ENCODE peak calls at places on chromosome 1, in six cellular contexts. One of them, this sample, is unnamed. For H3K4me1, the result is how much of the 10 kb centered on the place peaks cover.

GRCh38 chr1:71649588-71649987 is 568.8 kb upstream of the ZRANB2 start:
- ATAC-seq in upper lobe of left lung: no peak
- ATAC-seq in K562: no peak
- ATAC-seq in A549: no peak
- ATAC-seq in HepG2: no peak
- ATAC-seq in GM12878: no peak
- ATAC-seq in this sample: no peak

GRCh38 chr1:199373139-199373538 is 654.4 kb upstream of the NR5A2 start:
- ATAC-seq in HepG2: no peak
- ATAC-seq in upper lobe of left lung: no peak
- ATAC-seq in K562: no peak
- ATAC-seq in A549: no peak
- ATAC-seq in GM12878: no peak
- ATAC-seq in this sample: no peak

GRCh38 chr1:46687095-46687659 is 15.5 kb downstream of the TEX38 start:
- ATAC-seq in upper lobe of left lung: no peak
- ATAC-seq in K562: no peak
- ATAC-seq in HepG2: no peak
- ATAC-seq in GM12878: no peak
- ATAC-seq in A549: no peak
- ATAC-seq in this sample: peak

GRCh38 chr1:18110968-18111367 is 3.4 kb downstream of the IGSF21 start:
- ATAC-seq in K562: peak
- ATAC-seq in upper lobe of left lung: no peak
- ATAC-seq in A549: no peak
- ATAC-seq in GM12878: no peak
- ATAC-seq in HepG2: no peak
- ATAC-seq in this sample: no peak

GRCh38 chr1:235625340-235625739 is 24.2 kb downstream of the GNG4 start:
- ATAC-seq in A549: no peak
- ATAC-seq in HepG2: no peak
- ATAC-seq in upper lobe of left lung: no peak
- ATAC-seq in GM12878: no peak
- ATAC-seq in K562: no peak
- ATAC-seq in this sample: no peak

GRCh38 chr1:206049293-206049692 is 3.7 kb upstream of the RHEX start:
- ATAC-seq in HepG2: no peak
- ATAC-seq in A549: no peak
- ATAC-seq in GM12878: peak
- ATAC-seq in upper lobe of left lung: no peak
- ATAC-seq in K562: no peak
- ATAC-seq in this sample: no peak

GRCh38 chr1:44903261-44903660 is 60.2 kb upstream of the PTCH2 start:
- ATAC-seq in HepG2: no peak
- ATAC-seq in A549: no peak
- ATAC-seq in K562: peak
- ATAC-seq in GM12878: no peak
- ATAC-seq in upper lobe of left lung: no peak
- ATAC-seq in this sample: peak

GRCh38 chr1:174165471-174166137 is 6.3 kb downstream of the RABGAP1L start:
- ATAC-seq in A549: peak
- ATAC-seq in HepG2: peak
- ATAC-seq in K562: peak
- ATAC-seq in GM12878: peak
- ATAC-seq in upper lobe of left lung: no peak
- ATAC-seq in this sample: peak

GRCh38 chr1:119632103-119632490 is 16.0 kb downstream of the ZNF697 start:
- ATAC-seq in A549: no peak
- ATAC-seq in K562: no peak
- ATAC-seq in HepG2: no peak
- ATAC-seq in upper lobe of left lung: no peak
- ATAC-seq in GM12878: no peak
- ATAC-seq in this sample: peak

GRCh38 chr1:66450043-66450514 is 83.9 kb upstream of the SGIP1 start:
- ATAC-seq in upper lobe of left lung: no peak
- ATAC-seq in K562: no peak
- ATAC-seq in HepG2: no peak
- ATAC-seq in A549: no peak
- ATAC-seq in GM12878: no peak
- ATAC-seq in this sample: peak

GRCh38 chr1:164673584-164674214 is 114.7 kb downstream of the PBX1 start:
- ATAC-seq in HepG2: peak
- ATAC-seq in A549: peak
- ATAC-seq in upper lobe of left lung: no peak
- ATAC-seq in K562: peak
- ATAC-seq in GM12878: no peak
- ATAC-seq in this sample: no peak

GRCh38 chr1:201039876-201040275 is 16.4 kb upstream of the KIF21B start:
- ATAC-seq in K562: no peak
- ATAC-seq in GM12878: no peak
- ATAC-seq in A549: no peak
- ATAC-seq in upper lobe of left lung: no peak
- ATAC-seq in HepG2: no peak
- ATAC-seq in this sample: no peak

GRCh38 chr1:201044119-201044518 is 20.6 kb upstream of the KIF21B start:
- ATAC-seq in HepG2: no peak
- ATAC-seq in K562: peak
- ATAC-seq in GM12878: no peak
- ATAC-seq in A549: peak
- ATAC-seq in upper lobe of left lung: no peak
- ATAC-seq in this sample: no peak

GRCh38 chr1:201041011-201041410 is 17.5 kb upstream of the KIF21B start:
- ATAC-seq in A549: no peak
- ATAC-seq in GM12878: no peak
- ATAC-seq in upper lobe of left lung: no peak
- ATAC-seq in HepG2: no peak
- ATAC-seq in K562: peak
- ATAC-seq in this sample: no peak

GRCh38 chr1:201038537-201038936 is 15.0 kb upstream of the KIF21B start:
- ATAC-seq in HepG2: no peak
- ATAC-seq in K562: no peak
- ATAC-seq in GM12878: no peak
- ATAC-seq in A549: no peak
- ATAC-seq in upper lobe of left lung: no peak
- ATAC-seq in this sample: no peak

GRCh38 chr1:201042663-201043461 is 19.3 kb upstream of the KIF21B start:
- ATAC-seq in HepG2: peak
- ATAC-seq in upper lobe of left lung: no peak
- ATAC-seq in GM12878: peak
- ATAC-seq in K562: peak
- ATAC-seq in A549: peak
- ATAC-seq in this sample: peak
- TF ChIP-seq EP300 in HepG2: no peak
- TF ChIP-seq EP300 in upper lobe of left lung: no peak
- TF ChIP-seq EP300 in GM12878: no peak
- TF ChIP-seq EP300 in K562: no peak
- TF ChIP-seq EP300 in A549: no peak
- TF ChIP-seq EP300 in this sample: no peak

GRCh38 chr1:115544131-115544530 is 97.6 kb upstream of the VANGL1 start:
- ATAC-seq in GM12878: no peak
- ATAC-seq in K562: no peak
- ATAC-seq in A549: no peak
- ATAC-seq in upper lobe of left lung: no peak
- ATAC-seq in HepG2: no peak
- ATAC-seq in this sample: no peak

GRCh38 chr1:115546846-115547245 is 94.9 kb upstream of the VANGL1 start:
- ATAC-seq in upper lobe of left lung: no peak
- ATAC-seq in GM12878: no peak
- ATAC-seq in HepG2: no peak
- ATAC-seq in A549: no peak
- ATAC-seq in K562: no peak
- ATAC-seq in this sample: no peak

GRCh38 chr1:115547661-115548060 is 94.1 kb upstream of the VANGL1 start:
- ATAC-seq in GM12878: no peak
- ATAC-seq in HepG2: no peak
- ATAC-seq in upper lobe of left lung: no peak
- ATAC-seq in A549: no peak
- ATAC-seq in K562: no peak
- ATAC-seq in this sample: no peak

GRCh38 chr1:115545096-115545720 is 96.6 kb upstream of the VANGL1 start:
- ATAC-seq in HepG2: peak
- ATAC-seq in upper lobe of left lung: no peak
- ATAC-seq in K562: no peak
- ATAC-seq in A549: peak
- ATAC-seq in GM12878: no peak
- ATAC-seq in this sample: no peak

GRCh38 chr1:115545791-115546733 is 95.7 kb upstream of the VANGL1 start:
- ATAC-seq in A549: peak
- ATAC-seq in GM12878: peak
- ATAC-seq in K562: peak
- ATAC-seq in upper lobe of left lung: peak
- ATAC-seq in HepG2: peak
- ATAC-seq in this sample: peak
- H3K4me1 ChIP-seq in A549: under half
- H3K4me1 ChIP-seq in GM12878: under half
- H3K4me1 ChIP-seq in K562: under half
- H3K4me1 ChIP-seq in upper lobe of left lung: under half
- H3K4me1 ChIP-seq in HepG2: under half
- H3K4me1 ChIP-seq in this sample: under half

GRCh38 chr1:214551436-214552173 is at the start of gene PTPN14:
- ATAC-seq in A549: peak
- ATAC-seq in GM12878: peak
- ATAC-seq in K562: no peak
- ATAC-seq in upper lobe of left lung: peak
- ATAC-seq in HepG2: peak
- ATAC-seq in this sample: peak
- TF ChIP-seq CTCF in A549: peak
- TF ChIP-seq CTCF in GM12878: no peak
- TF ChIP-seq CTCF in K562: no peak
- TF ChIP-seq CTCF in upper lobe of left lung: peak
- TF ChIP-seq CTCF in HepG2: peak
- TF ChIP-seq CTCF in this sample: peak

GRCh38 chr1:56686171-56686570 is 41.1 kb downstream of the PRKAA2 start:
- ATAC-seq in HepG2: no peak
- ATAC-seq in A549: no peak
- ATAC-seq in K562: no peak
- ATAC-seq in GM12878: no peak
- ATAC-seq in upper lobe of left lung: no peak
- ATAC-seq in this sample: no peak

GRCh38 chr1:56683569-56683968 is 38.5 kb downstream of the PRKAA2 start:
- ATAC-seq in GM12878: no peak
- ATAC-seq in HepG2: no peak
- ATAC-seq in A549: no peak
- ATAC-seq in K562: no peak
- ATAC-seq in upper lobe of left lung: no peak
- ATAC-seq in this sample: no peak

GRCh38 chr1:56688522-56689026 is 43.5 kb downstream of the PRKAA2 start:
- ATAC-seq in K562: no peak
- ATAC-seq in upper lobe of left lung: peak
- ATAC-seq in GM12878: peak
- ATAC-seq in HepG2: peak
- ATAC-seq in A549: peak
- ATAC-seq in this sample: no peak
- TF ChIP-seq EP300 in K562: no peak
- TF ChIP-seq EP300 in upper lobe of left lung: no peak
- TF ChIP-seq EP300 in GM12878: peak
- TF ChIP-seq EP300 in HepG2: no peak
- TF ChIP-seq EP300 in A549: peak
- TF ChIP-seq EP300 in this sample: no peak

GRCh38 chr1:116920211-116920610 is 10.5 kb downstream of the PTGFRN start:
- ATAC-seq in upper lobe of left lung: no peak
- ATAC-seq in A549: no peak
- ATAC-seq in HepG2: no peak
- ATAC-seq in K562: no peak
- ATAC-seq in GM12878: no peak
- ATAC-seq in this sample: no peak
- H3K4me1 ChIP-seq in upper lobe of left lung: under half
- H3K4me1 ChIP-seq in A549: under half
- H3K4me1 ChIP-seq in HepG2: half or more
- H3K4me1 ChIP-seq in K562: under half
- H3K4me1 ChIP-seq in GM12878: under half
- H3K4me1 ChIP-seq in this sample: half or more

GRCh38 chr1:145918992-145919939 is 749 bp upstream of the PEX11B start:
- ATAC-seq in HepG2: peak
- ATAC-seq in upper lobe of left lung: peak
- ATAC-seq in K562: peak
- ATAC-seq in A549: peak
- ATAC-seq in GM12878: peak
- ATAC-seq in this sample: peak
- TF ChIP-seq CTCF in HepG2: no peak
- TF ChIP-seq CTCF in upper lobe of left lung: no peak
- TF ChIP-seq CTCF in K562: no peak
- TF ChIP-seq CTCF in A549: no peak
- TF ChIP-seq CTCF in GM12878: no peak
- TF ChIP-seq CTCF in this sample: no peak

DNA sequence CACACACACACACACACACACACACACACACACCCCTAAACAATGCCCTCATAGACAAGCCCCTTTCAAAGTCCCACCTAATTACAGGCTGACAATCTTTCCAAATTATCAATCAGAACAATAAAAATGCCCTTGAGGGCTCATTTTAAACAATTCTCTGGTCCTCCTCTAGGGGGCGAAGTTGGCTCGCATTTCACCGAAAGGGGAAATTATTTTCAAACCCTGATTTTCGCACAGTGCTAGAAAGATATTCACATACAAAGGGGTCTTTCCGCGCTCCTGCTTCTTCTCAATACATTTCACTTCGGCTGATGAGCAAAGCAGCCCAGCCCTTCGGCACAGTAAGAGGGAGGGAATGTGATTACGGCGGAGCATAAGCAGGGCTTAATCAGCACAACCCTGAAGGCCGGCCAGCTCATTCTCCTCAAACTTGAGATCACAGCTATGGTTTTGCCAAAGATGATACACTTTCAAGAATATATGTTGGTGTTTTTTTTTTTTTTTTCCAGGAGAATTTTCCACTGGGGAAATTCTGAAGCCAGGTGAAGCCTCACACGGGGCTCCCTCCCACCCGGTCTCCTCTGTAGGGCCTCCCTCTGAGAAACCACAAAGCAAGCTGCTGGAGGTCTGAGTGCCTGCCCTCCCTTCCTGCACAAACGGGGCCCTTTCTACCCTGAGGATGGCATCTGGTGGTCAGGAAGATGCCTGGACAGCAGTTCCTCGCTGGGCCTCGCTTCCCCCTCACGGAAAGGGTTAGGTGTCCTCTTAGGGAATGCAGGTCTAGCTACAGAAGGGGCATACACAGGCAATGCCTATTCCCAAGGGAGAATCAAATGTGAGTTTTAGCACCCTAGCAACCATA is 66.9 kb downstream of the GNG12 start:
- ATAC-seq in HepG2: peak
- ATAC-seq in A549: peak
- ATAC-seq in GM12878: peak
- ATAC-seq in upper lobe of left lung: peak
- ATAC-seq in K562: peak
- ATAC-seq in this sample: peak
- TF ChIP-seq EP300 in HepG2: no peak
- TF ChIP-seq EP300 in A549: no peak
- TF ChIP-seq EP300 in GM12878: no peak
- TF ChIP-seq EP300 in upper lobe of left lung: no peak
- TF ChIP-seq EP300 in K562: no peak
- TF ChIP-seq EP300 in this sample: no peak

This sample was measured in gastroesophageal sphincter.